ENCODE peak calls at places on chromosomes 12 and 14, in six cellular contexts. Q, T, U, C, A and P are unnamed samples.

GRCh38 chr14:77421241-77421640 is 2.1 kb downstream of the NOXRED1 start:
- DNase-seq in Q (no peak), T (no peak), U (no peak), C (no peak), A (peak), P (no peak)

GRCh38 chr14:34277191-34277590 is 184.8 kb downstream of the SPTSSA start:
- DNase-seq in Q (no peak), T (no peak), U (no peak), C (no peak), A (no peak), P (no peak)

GRCh38 chr12:12645485-12645884 is 33.8 kb downstream of the CREBL2 start:
- DNase-seq in Q (peak), T (no peak), U (peak), C (no peak), A (no peak), P (no peak)

GRCh38 chr12:116712458-116713303 is 25.2 kb downstream of the SPRING1 start:
- DNase-seq in Q (no peak), T (no peak), U (no peak), C (no peak), A (peak), P (no peak)

GRCh38 chr12:89529738-89530137 is 3.9 kb upstream of the POC1B start:
- DNase-seq in Q (no peak), T (no peak), U (peak), C (peak), A (peak), P (no peak)

GRCh38 chr12:123270380-123271181 is 1.1 kb downstream of the CDK2AP1 start:
- DNase-seq in Q (peak), T (no peak), U (peak), C (peak), A (no peak), P (no peak)

GRCh38 chr12:85923767-85924331 is 49.8 kb downstream of the NTS start:
- DNase-seq in Q (no peak), T (no peak), U (peak), C (peak), A (peak), P (no peak)

GRCh38 chr14:70166530-70167203 is 22.1 kb downstream of the SLC8A3 start:
- DNase-seq in Q (no peak), T (no peak), U (no peak), C (no peak), A (no peak), P (no peak)

GRCh38 chr12:93778306-93778705 is 101.1 kb downstream of the CRADD start:
- DNase-seq in Q (no peak), T (no peak), U (no peak), C (no peak), A (peak), P (no peak)

GRCh38 chr12:25959069-25959961 is 833 bp downstream of the RASSF8 start:
- DNase-seq in Q (peak), T (peak), U (peak), C (no peak), A (peak), P (no peak)

GRCh38 chr12:53456654-53457366 is 4.9 kb downstream of the PCBP2 start:
- DNase-seq in Q (no peak), T (no peak), U (no peak), C (no peak), A (no peak), P (no peak)

GRCh38 chr12:106205208-106206069 is 42.4 kb downstream of the CKAP4 start:
- DNase-seq in Q (no peak), T (no peak), U (peak), C (no peak), A (peak), P (no peak)

GRCh38 chr12:120598674-120599463 is 17.7 kb upstream of the POP5 start:
- DNase-seq in Q (no peak), T (no peak), U (no peak), C (peak), A (peak), P (no peak)

GRCh38 chr12:84355561-84355960 is 557.0 kb downstream of the SLC6A15 start:
- DNase-seq in Q (no peak), T (no peak), U (no peak), C (no peak), A (peak), P (no peak)

GRCh38 chr12:122837306-122838265 is 2.3 kb downstream of the HIP1R start:
- DNase-seq in Q (peak), T (no peak), U (no peak), C (no peak), A (no peak), P (no peak)

GRCh38 chr14:90644882-90645281 is 171.3 kb downstream of the TTC7B start:
- DNase-seq in Q (no peak), T (no peak), U (no peak), C (peak), A (no peak), P (no peak)